ENCODE peak calls at places on chromosomes 13 and 19, in nine cellular contexts. One of them, this sample, is unnamed.

GRCh38 chr13:61277088-61277487 is 138.6 kb downstream of the PCDH20 start:
- DNase-seq in AG10803: no peak
- DNase-seq in bronchial epithelial cell: no peak
- DNase-seq in endothelial cell: no peak
- DNase-seq in epithelial cell of proximal tubule: peak; percentile 71
- DNase-seq in gastrocnemius medialis: no peak
- DNase-seq in Peyer's patch: no peak
- DNase-seq in GM23338: no peak
- DNase-seq in left ventricle myocardium inferior: no peak
- DNase-seq in this sample: no peak

GRCh38 chr19:12769689-12770088 is 5.7 kb downstream of the HOOK2 start:
- DNase-seq in gastrocnemius medialis: peak; percentile 54
- DNase-seq in AG10803: no peak
- DNase-seq in endothelial cell: no peak
- DNase-seq in left ventricle myocardium inferior: no peak
- DNase-seq in GM23338: peak; percentile 94
- DNase-seq in bronchial epithelial cell: no peak
- DNase-seq in Peyer's patch: peak; percentile 64
- DNase-seq in epithelial cell of proximal tubule: no peak
- DNase-seq in this sample: peak; percentile 96

GRCh38 chr19:38655148-38655824 is 7.8 kb downstream of the ACTN4 start:
- DNase-seq in bronchial epithelial cell: peak; percentile 52
- DNase-seq in AG10803: no peak
- DNase-seq in left ventricle myocardium inferior: no peak
- DNase-seq in endothelial cell: no peak
- DNase-seq in epithelial cell of proximal tubule: no peak
- DNase-seq in GM23338: no peak
- DNase-seq in Peyer's patch: no peak
- DNase-seq in gastrocnemius medialis: no peak
- DNase-seq in this sample: no peak

GRCh38 chr19:54551293-54551692 is 22.3 kb upstream of the LILRA2 start:
- DNase-seq in GM23338: no peak
- DNase-seq in endothelial cell: no peak
- DNase-seq in gastrocnemius medialis: no peak
- DNase-seq in left ventricle myocardium inferior: no peak
- DNase-seq in epithelial cell of proximal tubule: no peak
- DNase-seq in bronchial epithelial cell: no peak
- DNase-seq in Peyer's patch: no peak
- DNase-seq in AG10803: no peak
- DNase-seq in this sample: no peak

GRCh38 chr19:54674021-54674617 is 11.3 kb downstream of the LILRB4 start:
- DNase-seq in GM23338: peak; percentile 86
- DNase-seq in bronchial epithelial cell: peak; percentile 30
- DNase-seq in AG10803: peak; percentile 23
- DNase-seq in endothelial cell: no peak
- DNase-seq in epithelial cell of proximal tubule: no peak
- DNase-seq in Peyer's patch: no peak
- DNase-seq in left ventricle myocardium inferior: no peak
- DNase-seq in gastrocnemius medialis: no peak
- DNase-seq in this sample: no peak

GRCh38 chr19:40503300-40503699 is 36.5 kb downstream of the SPTBN4 start:
- DNase-seq in left ventricle myocardium inferior: no peak
- DNase-seq in gastrocnemius medialis: no peak
- DNase-seq in Peyer's patch: no peak
- DNase-seq in AG10803: no peak
- DNase-seq in bronchial epithelial cell: no peak
- DNase-seq in epithelial cell of proximal tubule: no peak
- DNase-seq in endothelial cell: no peak
- DNase-seq in GM23338: peak; percentile 63
- DNase-seq in this sample: no peak

GRCh38 chr13:113544071-113544891 is 40.3 kb upstream of the TFDP1 start:
- DNase-seq in Peyer's patch: no peak
- DNase-seq in endothelial cell: no peak
- DNase-seq in left ventricle myocardium inferior: no peak
- DNase-seq in AG10803: no peak
- DNase-seq in gastrocnemius medialis: no peak
- DNase-seq in bronchial epithelial cell: no peak
- DNase-seq in epithelial cell of proximal tubule: no peak
- DNase-seq in GM23338: no peak
- DNase-seq in this sample: no peak

GRCh38 chr19:11130824-11131455 is 24.6 kb downstream of the SPC24 start:
- DNase-seq in bronchial epithelial cell: no peak
- DNase-seq in endothelial cell: peak; percentile 86
- DNase-seq in AG10803: peak; percentile 54
- DNase-seq in epithelial cell of proximal tubule: no peak
- DNase-seq in Peyer's patch: peak; percentile 75
- DNase-seq in gastrocnemius medialis: peak; percentile 70
- DNase-seq in left ventricle myocardium inferior: peak; percentile 85
- DNase-seq in GM23338: peak; percentile 85
- DNase-seq in this sample: peak; percentile 83

DNA sequence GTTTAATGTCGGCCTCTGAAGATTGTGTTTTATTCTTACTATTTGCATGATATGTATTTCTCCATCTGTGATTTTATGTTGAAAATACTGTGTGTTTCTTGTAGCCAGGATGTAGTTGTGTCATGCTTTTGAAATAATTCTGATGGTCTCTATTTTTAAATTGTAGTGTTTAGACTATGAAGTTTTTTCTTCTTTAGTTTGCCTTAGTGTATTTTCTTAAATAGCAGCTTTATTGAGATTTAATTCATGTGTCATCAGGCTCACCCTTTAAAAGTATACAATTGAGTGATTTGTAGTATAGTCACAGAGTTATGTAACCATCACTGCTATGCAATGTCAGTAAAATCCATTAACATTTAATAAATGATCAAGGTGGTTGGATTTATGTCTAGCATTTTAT is 74.5 kb downstream of the PCCA start:
- DNase-seq in epithelial cell of proximal tubule: no peak
- DNase-seq in endothelial cell: no peak
- DNase-seq in gastrocnemius medialis: no peak
- DNase-seq in left ventricle myocardium inferior: no peak
- DNase-seq in bronchial epithelial cell: peak; percentile 10
- DNase-seq in Peyer's patch: no peak
- DNase-seq in GM23338: no peak
- DNase-seq in AG10803: no peak
- DNase-seq in this sample: no peak
- TF ChIP-seq CTCF in epithelial cell of proximal tubule: no peak
- TF ChIP-seq CTCF in endothelial cell: no peak
- TF ChIP-seq CTCF in gastrocnemius medialis: no peak
- TF ChIP-seq CTCF in left ventricle myocardium inferior: no peak
- TF ChIP-seq CTCF in bronchial epithelial cell: no peak
- TF ChIP-seq CTCF in Peyer's patch: no peak
- TF ChIP-seq CTCF in GM23338: no peak
- TF ChIP-seq CTCF in AG10803: no peak
- TF ChIP-seq CTCF in this sample: no peak

DNA sequence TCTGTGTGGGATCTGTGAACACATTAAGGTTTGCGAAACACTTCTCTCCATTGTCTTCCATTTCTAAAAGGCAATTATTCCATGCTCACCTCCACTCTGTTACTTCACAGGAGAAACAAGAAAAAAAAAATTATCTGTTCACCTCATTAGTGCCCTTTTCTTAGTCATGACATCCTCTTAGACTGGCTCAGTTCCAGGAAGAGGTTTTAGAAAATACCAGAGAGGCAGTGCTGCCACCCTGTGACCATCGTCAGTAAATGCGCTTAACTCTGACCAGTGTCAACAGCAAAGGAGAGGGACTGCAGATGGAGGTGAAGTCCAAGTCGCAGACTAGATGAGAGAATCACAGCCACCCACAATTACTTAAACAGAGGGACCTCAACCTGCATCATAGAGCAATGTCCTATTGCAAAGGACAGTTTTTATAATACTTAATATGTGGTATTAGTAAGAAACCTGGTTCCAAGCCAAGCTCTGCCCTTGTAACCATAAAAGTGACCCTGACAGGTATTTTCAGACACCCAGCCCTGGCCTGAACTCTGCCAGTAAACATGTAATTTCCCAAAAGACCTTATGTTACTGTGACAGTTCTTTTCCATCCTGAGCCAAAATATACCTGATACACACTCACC is 19.4 kb downstream of the CEACAM21 start:
- DNase-seq in AG10803: peak; percentile 75
- DNase-seq in Peyer's patch: peak; percentile 30
- DNase-seq in epithelial cell of proximal tubule: peak; percentile 52
- DNase-seq in left ventricle myocardium inferior: peak; percentile 23
- DNase-seq in gastrocnemius medialis: no peak
- DNase-seq in bronchial epithelial cell: peak; percentile 83
- DNase-seq in endothelial cell: peak; percentile 70
- DNase-seq in GM23338: peak; percentile 82
- DNase-seq in this sample: no peak
- TF ChIP-seq CTCF in AG10803: peak; percentile 66
- TF ChIP-seq CTCF in Peyer's patch: peak; percentile 66
- TF ChIP-seq CTCF in epithelial cell of proximal tubule: peak; percentile 73
- TF ChIP-seq CTCF in left ventricle myocardium inferior: peak; percentile 67
- TF ChIP-seq CTCF in gastrocnemius medialis: no peak
- TF ChIP-seq CTCF in bronchial epithelial cell: peak; percentile 68
- TF ChIP-seq CTCF in endothelial cell: peak; percentile 65
- TF ChIP-seq CTCF in GM23338: peak; percentile 79
- TF ChIP-seq CTCF in this sample: peak; percentile 82

GRCh38 chr13:25886438-25887214 is 165.2 kb downstream of the SHISA2 start:
- DNase-seq in GM23338: no peak
- DNase-seq in left ventricle myocardium inferior: no peak
- DNase-seq in AG10803: peak; percentile 12
- DNase-seq in gastrocnemius medialis: no peak
- DNase-seq in bronchial epithelial cell: peak; percentile 95
- DNase-seq in endothelial cell: no peak
- DNase-seq in Peyer's patch: no peak
- DNase-seq in epithelial cell of proximal tubule: peak; percentile 72
- DNase-seq in this sample: no peak
- TF ChIP-seq CTCF in GM23338: no peak
- TF ChIP-seq CTCF in left ventricle myocardium inferior: no peak
- TF ChIP-seq CTCF in AG10803: no peak
- TF ChIP-seq CTCF in gastrocnemius medialis: no peak
- TF ChIP-seq CTCF in bronchial epithelial cell: no peak
- TF ChIP-seq CTCF in endothelial cell: no peak
- TF ChIP-seq CTCF in Peyer's patch: no peak
- TF ChIP-seq CTCF in epithelial cell of proximal tubule: no peak
- TF ChIP-seq CTCF in this sample: no peak

GRCh38 chr19:17996826-17997316 is 11.1 kb upstream of the ARRDC2 start:
- DNase-seq in bronchial epithelial cell: peak; percentile 46
- DNase-seq in left ventricle myocardium inferior: peak; percentile 86
- DNase-seq in endothelial cell: peak; percentile 97
- DNase-seq in Peyer's patch: peak; percentile 82
- DNase-seq in AG10803: peak; percentile 57
- DNase-seq in GM23338: peak; percentile 85
- DNase-seq in epithelial cell of proximal tubule: no peak
- DNase-seq in gastrocnemius medialis: peak; percentile 78
- DNase-seq in this sample: peak; percentile 83
- TF ChIP-seq CTCF in bronchial epithelial cell: peak; percentile 99
- TF ChIP-seq CTCF in left ventricle myocardium inferior: peak; percentile 98
- TF ChIP-seq CTCF in endothelial cell: peak; percentile 98
- TF ChIP-seq CTCF in Peyer's patch: peak; percentile 99
- TF ChIP-seq CTCF in AG10803: peak; percentile 93
- TF ChIP-seq CTCF in GM23338: peak; percentile 83
- TF ChIP-seq CTCF in epithelial cell of proximal tubule: peak; percentile 87
- TF ChIP-seq CTCF in gastrocnemius medialis: peak; percentile 98
- TF ChIP-seq CTCF in this sample: peak; percentile 95

GRCh38 chr19:56158170-56158757 is 17.2 kb downstream of the ZNF444 start:
- DNase-seq in GM23338: no peak
- DNase-seq in epithelial cell of proximal tubule: no peak
- DNase-seq in left ventricle myocardium inferior: no peak
- DNase-seq in AG10803: no peak
- DNase-seq in endothelial cell: no peak
- DNase-seq in Peyer's patch: no peak
- DNase-seq in gastrocnemius medialis: no peak
- DNase-seq in bronchial epithelial cell: no peak
- DNase-seq in this sample: no peak

GRCh38 chr19:56153507-56153906 is 12.4 kb downstream of the ZNF444 start:
- DNase-seq in Peyer's patch: no peak
- DNase-seq in endothelial cell: peak; percentile 61
- DNase-seq in gastrocnemius medialis: no peak
- DNase-seq in GM23338: peak; percentile 90
- DNase-seq in left ventricle myocardium inferior: no peak
- DNase-seq in epithelial cell of proximal tubule: no peak
- DNase-seq in bronchial epithelial cell: no peak
- DNase-seq in AG10803: no peak
- DNase-seq in this sample: no peak

GRCh38 chr19:56156768-56157167 is 15.7 kb downstream of the ZNF444 start:
- DNase-seq in epithelial cell of proximal tubule: no peak
- DNase-seq in GM23338: no peak
- DNase-seq in Peyer's patch: no peak
- DNase-seq in AG10803: no peak
- DNase-seq in endothelial cell: no peak
- DNase-seq in bronchial epithelial cell: no peak
- DNase-seq in gastrocnemius medialis: no peak
- DNase-seq in left ventricle myocardium inferior: peak; percentile 38
- DNase-seq in this sample: no peak

GRCh38 chr19:56152644-56153043 is 11.6 kb downstream of the ZNF444 start:
- DNase-seq in GM23338: no peak
- DNase-seq in Peyer's patch: no peak
- DNase-seq in gastrocnemius medialis: no peak
- DNase-seq in AG10803: no peak
- DNase-seq in epithelial cell of proximal tubule: no peak
- DNase-seq in left ventricle myocardium inferior: no peak
- DNase-seq in endothelial cell: no peak
- DNase-seq in bronchial epithelial cell: no peak
- DNase-seq in this sample: no peak

DNA sequence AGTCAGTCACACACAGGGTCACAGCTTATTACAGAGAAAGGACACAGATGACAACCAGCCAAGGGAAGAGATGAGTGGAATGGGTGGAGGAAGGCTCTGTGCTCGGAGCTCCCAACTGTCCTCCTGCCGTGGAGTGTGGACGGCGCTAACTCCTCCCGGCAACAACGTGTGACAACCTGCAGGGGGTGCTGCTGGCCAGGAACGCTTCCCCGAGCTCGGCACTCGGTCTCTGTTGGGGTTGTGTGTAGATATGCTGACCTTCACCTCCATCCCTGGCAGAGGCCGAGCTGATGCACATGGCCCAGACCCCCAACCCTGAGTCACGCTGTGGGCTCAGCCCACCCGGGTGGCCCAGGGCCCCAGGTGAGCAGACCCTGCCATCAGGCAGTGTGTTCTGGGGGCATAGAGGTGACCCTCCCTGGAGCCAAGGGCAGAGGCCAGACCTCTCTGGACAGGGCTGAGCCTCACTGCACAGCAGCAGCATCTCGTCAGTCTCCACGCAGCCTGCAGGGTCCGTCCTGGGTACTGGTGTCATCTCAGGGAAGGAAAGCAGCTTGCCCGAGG is 14.1 kb downstream of the ZNF444 start:
- DNase-seq in left ventricle myocardium inferior: no peak
- DNase-seq in epithelial cell of proximal tubule: no peak
- DNase-seq in bronchial epithelial cell: no peak
- DNase-seq in gastrocnemius medialis: no peak
- DNase-seq in endothelial cell: peak; percentile 58
- DNase-seq in GM23338: peak; percentile 86
- DNase-seq in Peyer's patch: no peak
- DNase-seq in AG10803: no peak
- DNase-seq in this sample: peak; percentile 58
- TF ChIP-seq CTCF in left ventricle myocardium inferior: peak; percentile 58
- TF ChIP-seq CTCF in epithelial cell of proximal tubule: peak; percentile 57
- TF ChIP-seq CTCF in bronchial epithelial cell: peak; percentile 55
- TF ChIP-seq CTCF in gastrocnemius medialis: peak; percentile 37
- TF ChIP-seq CTCF in endothelial cell: peak; percentile 58
- TF ChIP-seq CTCF in GM23338: peak; percentile 70
- TF ChIP-seq CTCF in Peyer's patch: peak; percentile 31
- TF ChIP-seq CTCF in AG10803: peak; percentile 31
- TF ChIP-seq CTCF in this sample: peak; percentile 22